ENCODE peak calls at places on chromosome 3, in nine cellular contexts. One of them, this sample, is unnamed. For H3K4me1, the result is how much of the 10 kb centered on the place peaks cover.

GRCh38 chr3:71652786-71653419 is 69.4 kb upstream of the FOXP1 start:
- DNase-seq in H9: no peak
- DNase-seq in spleen: no peak
- DNase-seq in BE2C: peak
- DNase-seq in HCT116: peak
- DNase-seq in effector memory CD4-positive, alpha-beta T cell: no peak
- DNase-seq in heart left ventricle: no peak
- DNase-seq in breast epithelium: no peak
- DNase-seq in colonic mucosa: peak
- DNase-seq in this sample: peak

GRCh38 chr3:81920805-81921204 is 159.4 kb upstream of the GBE1 start:
- DNase-seq in colonic mucosa: no peak
- DNase-seq in HCT116: no peak
- DNase-seq in spleen: no peak
- DNase-seq in H9: no peak
- DNase-seq in heart left ventricle: no peak
- DNase-seq in effector memory CD4-positive, alpha-beta T cell: no peak
- DNase-seq in BE2C: peak
- DNase-seq in breast epithelium: no peak
- DNase-seq in this sample: no peak

GRCh38 chr3:158845748-158846350 is 44.0 kb downstream of the MFSD1 start:
- DNase-seq in colonic mucosa: peak
- DNase-seq in BE2C: peak
- DNase-seq in HCT116: peak
- DNase-seq in spleen: no peak
- DNase-seq in heart left ventricle: no peak
- DNase-seq in breast epithelium: no peak
- DNase-seq in effector memory CD4-positive, alpha-beta T cell: no peak
- DNase-seq in H9: no peak
- DNase-seq in this sample: no peak

GRCh38 chr3:177468816-177469590 is 271.7 kb upstream of the TBL1XR1 start:
- DNase-seq in colonic mucosa: no peak
- DNase-seq in BE2C: no peak
- DNase-seq in HCT116: no peak
- DNase-seq in breast epithelium: no peak
- DNase-seq in effector memory CD4-positive, alpha-beta T cell: no peak
- DNase-seq in spleen: no peak
- DNase-seq in heart left ventricle: no peak
- DNase-seq in H9: no peak
- DNase-seq in this sample: no peak

GRCh38 chr3:65230251-65231140 is 542.7 kb upstream of the ADAMTS9 start:
- DNase-seq in HCT116: no peak
- DNase-seq in H9: no peak
- DNase-seq in effector memory CD4-positive, alpha-beta T cell: no peak
- DNase-seq in heart left ventricle: no peak
- DNase-seq in BE2C: peak
- DNase-seq in spleen: no peak
- DNase-seq in colonic mucosa: no peak
- DNase-seq in breast epithelium: no peak
- DNase-seq in this sample: no peak

GRCh38 chr3:76753599-76753998 is 286.3 kb upstream of the ROBO2 start:
- DNase-seq in spleen: no peak
- DNase-seq in H9: no peak
- DNase-seq in colonic mucosa: no peak
- DNase-seq in heart left ventricle: no peak
- DNase-seq in BE2C: no peak
- DNase-seq in effector memory CD4-positive, alpha-beta T cell: no peak
- DNase-seq in breast epithelium: no peak
- DNase-seq in HCT116: no peak
- DNase-seq in this sample: no peak

GRCh38 chr3:173709026-173709425 is 311.5 kb downstream of the NLGN1 start:
- DNase-seq in BE2C: no peak
- DNase-seq in HCT116: no peak
- DNase-seq in spleen: no peak
- DNase-seq in H9: no peak
- DNase-seq in effector memory CD4-positive, alpha-beta T cell: no peak
- DNase-seq in breast epithelium: no peak
- DNase-seq in heart left ventricle: no peak
- DNase-seq in colonic mucosa: no peak
- DNase-seq in this sample: no peak

GRCh38 chr3:9846931-9847488 is 3.2 kb upstream of the RPUSD3 start:
- DNase-seq in effector memory CD4-positive, alpha-beta T cell: no peak
- DNase-seq in spleen: no peak
- DNase-seq in colonic mucosa: no peak
- DNase-seq in BE2C: no peak
- DNase-seq in breast epithelium: no peak
- DNase-seq in heart left ventricle: no peak
- DNase-seq in H9: no peak
- DNase-seq in HCT116: no peak
- DNase-seq in this sample: no peak

GRCh38 chr3:47617061-47618010 is 38.7 kb upstream of the CSPG5 start:
- DNase-seq in colonic mucosa: no peak
- DNase-seq in HCT116: no peak
- DNase-seq in spleen: no peak
- DNase-seq in heart left ventricle: no peak
- DNase-seq in effector memory CD4-positive, alpha-beta T cell: no peak
- DNase-seq in breast epithelium: no peak
- DNase-seq in H9: no peak
- DNase-seq in BE2C: no peak
- DNase-seq in this sample: no peak

GRCh38 chr3:61924065-61924740 is 362.8 kb downstream of the PTPRG start:
- DNase-seq in H9: no peak
- DNase-seq in spleen: no peak
- DNase-seq in heart left ventricle: peak
- DNase-seq in colonic mucosa: no peak
- DNase-seq in effector memory CD4-positive, alpha-beta T cell: no peak
- DNase-seq in breast epithelium: no peak
- DNase-seq in BE2C: no peak
- DNase-seq in HCT116: no peak
- DNase-seq in this sample: no peak

GRCh38 chr3:24373198-24373959 is 121.3 kb downstream of the THRB start:
- DNase-seq in colonic mucosa: peak
- DNase-seq in BE2C: no peak
- DNase-seq in H9: no peak
- DNase-seq in heart left ventricle: peak
- DNase-seq in breast epithelium: peak
- DNase-seq in spleen: no peak
- DNase-seq in HCT116: no peak
- DNase-seq in effector memory CD4-positive, alpha-beta T cell: no peak
- DNase-seq in this sample: peak

GRCh38 chr3:46096336-46096735 is 69.1 kb upstream of the XCR1 start:
- DNase-seq in effector memory CD4-positive, alpha-beta T cell: no peak
- DNase-seq in spleen: no peak
- DNase-seq in colonic mucosa: no peak
- DNase-seq in breast epithelium: no peak
- DNase-seq in BE2C: no peak
- DNase-seq in heart left ventricle: no peak
- DNase-seq in HCT116: no peak
- DNase-seq in H9: no peak
- DNase-seq in this sample: no peak

GRCh38 chr3:66803206-66803605 is 194.9 kb upstream of the KBTBD8 start:
- DNase-seq in effector memory CD4-positive, alpha-beta T cell: no peak
- DNase-seq in heart left ventricle: no peak
- DNase-seq in H9: peak
- DNase-seq in HCT116: no peak
- DNase-seq in spleen: no peak
- DNase-seq in BE2C: no peak
- DNase-seq in colonic mucosa: no peak
- DNase-seq in breast epithelium: no peak
- DNase-seq in this sample: no peak

GRCh38 chr3:67241084-67241483 is 243.0 kb downstream of the KBTBD8 start:
- DNase-seq in H9: no peak
- DNase-seq in heart left ventricle: no peak
- DNase-seq in BE2C: no peak
- DNase-seq in colonic mucosa: no peak
- DNase-seq in HCT116: no peak
- DNase-seq in effector memory CD4-positive, alpha-beta T cell: no peak
- DNase-seq in spleen: no peak
- DNase-seq in breast epithelium: no peak
- DNase-seq in this sample: no peak

GRCh38 chr3:161559177-161559998 is 62.8 kb downstream of the OTOL1 start:
- DNase-seq in BE2C: no peak
- DNase-seq in heart left ventricle: no peak
- DNase-seq in HCT116: peak
- DNase-seq in effector memory CD4-positive, alpha-beta T cell: no peak
- DNase-seq in H9: no peak
- DNase-seq in spleen: no peak
- DNase-seq in breast epithelium: no peak
- DNase-seq in colonic mucosa: no peak
- DNase-seq in this sample: no peak

GRCh38 chr3:161042023-161042501 is 63.1 kb downstream of the B3GALNT1 start:
- DNase-seq in H9: no peak
- DNase-seq in heart left ventricle: no peak
- DNase-seq in effector memory CD4-positive, alpha-beta T cell: no peak
- DNase-seq in BE2C: no peak
- DNase-seq in spleen: no peak
- DNase-seq in HCT116: no peak
- DNase-seq in breast epithelium: no peak
- DNase-seq in colonic mucosa: no peak
- DNase-seq in this sample: no peak

GRCh38 chr3:45955706-45956105 is 12.4 kb downstream of the CXCR6 start:
- DNase-seq in colonic mucosa: no peak
- DNase-seq in spleen: no peak
- DNase-seq in breast epithelium: no peak
- DNase-seq in BE2C: no peak
- DNase-seq in HCT116: no peak
- DNase-seq in H9: no peak
- DNase-seq in effector memory CD4-positive, alpha-beta T cell: no peak
- DNase-seq in heart left ventricle: no peak
- DNase-seq in this sample: no peak

GRCh38 chr3:27090265-27091041 is 278.7 kb downstream of the NEK10 start:
- DNase-seq in heart left ventricle: no peak
- DNase-seq in H9: no peak
- DNase-seq in breast epithelium: no peak
- DNase-seq in effector memory CD4-positive, alpha-beta T cell: no peak
- DNase-seq in colonic mucosa: no peak
- DNase-seq in BE2C: no peak
- DNase-seq in spleen: no peak
- DNase-seq in HCT116: no peak
- DNase-seq in this sample: no peak

GRCh38 chr3:51378726-51379125 is 6.4 kb upstream of the MANF start:
- DNase-seq in H9: no peak
- DNase-seq in spleen: peak
- DNase-seq in heart left ventricle: no peak
- DNase-seq in effector memory CD4-positive, alpha-beta T cell: no peak
- DNase-seq in HCT116: no peak
- DNase-seq in BE2C: no peak
- DNase-seq in colonic mucosa: no peak
- DNase-seq in breast epithelium: no peak
- DNase-seq in this sample: no peak

GRCh38 chr3:51380601-51381332 is 4.3 kb upstream of the MANF start:
- DNase-seq in heart left ventricle: no peak
- DNase-seq in H9: no peak
- DNase-seq in spleen: no peak
- DNase-seq in breast epithelium: no peak
- DNase-seq in BE2C: no peak
- DNase-seq in colonic mucosa: no peak
- DNase-seq in HCT116: no peak
- DNase-seq in effector memory CD4-positive, alpha-beta T cell: no peak
- DNase-seq in this sample: no peak

GRCh38 chr3:51379301-51379700 is 5.8 kb upstream of the MANF start:
- DNase-seq in H9: no peak
- DNase-seq in spleen: peak
- DNase-seq in BE2C: no peak
- DNase-seq in heart left ventricle: no peak
- DNase-seq in HCT116: no peak
- DNase-seq in breast epithelium: no peak
- DNase-seq in effector memory CD4-positive, alpha-beta T cell: no peak
- DNase-seq in colonic mucosa: no peak
- DNase-seq in this sample: no peak

GRCh38 chr3:51381333-51381705 is 3.8 kb upstream of the MANF start:
- DNase-seq in effector memory CD4-positive, alpha-beta T cell: no peak
- DNase-seq in spleen: no peak
- DNase-seq in colonic mucosa: no peak
- DNase-seq in HCT116: no peak
- DNase-seq in H9: no peak
- DNase-seq in breast epithelium: no peak
- DNase-seq in heart left ventricle: no peak
- DNase-seq in BE2C: no peak
- DNase-seq in this sample: no peak

GRCh38 chr3:51379746-51380330 is 5.3 kb upstream of the MANF start:
- DNase-seq in HCT116: no peak
- DNase-seq in heart left ventricle: no peak
- DNase-seq in H9: no peak
- DNase-seq in BE2C: no peak
- DNase-seq in spleen: no peak
- DNase-seq in colonic mucosa: no peak
- DNase-seq in effector memory CD4-positive, alpha-beta T cell: no peak
- DNase-seq in breast epithelium: no peak
- DNase-seq in this sample: no peak
- H3K4me1 ChIP-seq in HCT116: under half
- H3K4me1 ChIP-seq in heart left ventricle: under half
- H3K4me1 ChIP-seq in H9: under half
- H3K4me1 ChIP-seq in BE2C: under half
- H3K4me1 ChIP-seq in spleen: under half
- H3K4me1 ChIP-seq in colonic mucosa: under half
- H3K4me1 ChIP-seq in effector memory CD4-positive, alpha-beta T cell: under half
- H3K4me1 ChIP-seq in breast epithelium: under half
- H3K4me1 ChIP-seq in this sample: under half

GRCh38 chr3:134372405-134373277 is 1.6 kb downstream of the AMOTL2 start:
- DNase-seq in H9: no peak
- DNase-seq in spleen: peak
- DNase-seq in heart left ventricle: no peak
- DNase-seq in effector memory CD4-positive, alpha-beta T cell: no peak
- DNase-seq in colonic mucosa: no peak
- DNase-seq in BE2C: no peak
- DNase-seq in HCT116: no peak
- DNase-seq in breast epithelium: no peak
- DNase-seq in this sample: no peak
- H3K4me1 ChIP-seq in H9: under half
- H3K4me1 ChIP-seq in spleen: under half
- H3K4me1 ChIP-seq in heart left ventricle: half or more
- H3K4me1 ChIP-seq in effector memory CD4-positive, alpha-beta T cell: under half
- H3K4me1 ChIP-seq in colonic mucosa: under half
- H3K4me1 ChIP-seq in BE2C: under half
- H3K4me1 ChIP-seq in HCT116: under half
- H3K4me1 ChIP-seq in breast epithelium: under half
- H3K4me1 ChIP-seq in this sample: under half

GRCh38 chr3:182606905-182607504 is 186.3 kb upstream of the ATP11B start:
- DNase-seq in BE2C: no peak
- DNase-seq in heart left ventricle: no peak
- DNase-seq in H9: no peak
- DNase-seq in spleen: no peak
- DNase-seq in HCT116: no peak
- DNase-seq in colonic mucosa: no peak
- DNase-seq in effector memory CD4-positive, alpha-beta T cell: no peak
- DNase-seq in breast epithelium: no peak
- DNase-seq in this sample: no peak
- H3K4me1 ChIP-seq in BE2C: under half
- H3K4me1 ChIP-seq in heart left ventricle: under half
- H3K4me1 ChIP-seq in H9: under half
- H3K4me1 ChIP-seq in spleen: under half
- H3K4me1 ChIP-seq in HCT116: under half
- H3K4me1 ChIP-seq in colonic mucosa: under half
- H3K4me1 ChIP-seq in effector memory CD4-positive, alpha-beta T cell: under half
- H3K4me1 ChIP-seq in breast epithelium: under half
- H3K4me1 ChIP-seq in this sample: under half

DNA sequence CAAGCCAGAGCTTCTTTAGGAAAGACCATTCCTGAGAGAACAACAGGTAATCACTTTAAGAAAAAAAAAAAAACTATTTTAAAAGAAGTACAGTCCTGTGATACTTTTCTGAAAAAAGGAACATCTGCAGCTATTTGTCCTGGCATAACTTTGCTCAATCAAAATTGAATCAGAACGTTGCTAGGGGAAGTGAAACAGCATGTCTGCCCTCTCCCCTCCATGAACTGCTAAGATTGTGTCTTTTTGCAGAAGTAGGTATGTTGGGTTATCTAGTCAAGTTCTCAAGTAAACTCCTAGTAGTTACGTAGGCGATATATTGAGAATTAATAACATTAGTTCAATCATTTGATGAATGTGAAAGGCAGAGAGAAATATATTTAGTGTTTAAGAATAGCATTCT is 1013.3 kb downstream of the TUSC7 start:
- DNase-seq in BE2C: no peak
- DNase-seq in colonic mucosa: no peak
- DNase-seq in breast epithelium: no peak
- DNase-seq in heart left ventricle: no peak
- DNase-seq in effector memory CD4-positive, alpha-beta T cell: no peak
- DNase-seq in HCT116: no peak
- DNase-seq in H9: no peak
- DNase-seq in spleen: no peak
- DNase-seq in this sample: no peak
- H3K4me1 ChIP-seq in BE2C: under half
- H3K4me1 ChIP-seq in colonic mucosa: under half
- H3K4me1 ChIP-seq in breast epithelium: under half
- H3K4me1 ChIP-seq in heart left ventricle: under half
- H3K4me1 ChIP-seq in effector memory CD4-positive, alpha-beta T cell: under half
- H3K4me1 ChIP-seq in HCT116: under half
- H3K4me1 ChIP-seq in H9: under half
- H3K4me1 ChIP-seq in spleen: under half
- H3K4me1 ChIP-seq in this sample: under half